ENCODE peak calls at places on chromosomes 2 and 18, in four cellular contexts. W is H9, U is psoas muscle, D is left ventricle myocardium inferior. E is an unnamed sample.

GRCh38 chr2:171160119-171160629 is 519 bp downstream of the TLK1 start:
- DNase-seq in W (peak; percentile 63), U (peak; percentile 82), D (peak; percentile 66), E (peak; percentile 81)

GRCh38 chr2:118046628-118047210 is 32.8 kb upstream of the CCDC93 start:
- DNase-seq in W (no peak), U (no peak), D (no peak), E (no peak)

GRCh38 chr2:23609254-23609653 is 224.3 kb downstream of the KLHL29 start:
- DNase-seq in W (no peak), U (no peak), D (no peak), E (no peak)

GRCh38 chr2:173374634-173375033 is 20.0 kb downstream of the CDCA7 start:
- DNase-seq in W (no peak), U (no peak), D (no peak), E (no peak)

GRCh38 chr2:177148477-177149154 is 64.0 kb upstream of the HNRNPA3 start:
- DNase-seq in W (peak; percentile 88), U (peak; percentile 72), D (peak; percentile 65), E (peak; percentile 90)

GRCh38 chr2:53500181-53500580 is 267.4 kb upstream of the CHAC2 start:
- DNase-seq in W (no peak), U (no peak), D (no peak), E (no peak)

GRCh38 chr2:48633143-48633542 is 15.5 kb downstream of the GTF2A1L start:
- DNase-seq in W (no peak), U (no peak), D (no peak), E (no peak)

GRCh38 chr2:96685592-96686459 is 43.3 kb downstream of the FER1L5 start:
- DNase-seq in W (peak; percentile 82), U (no peak), D (peak; percentile 30), E (no peak)

GRCh38 chr18:22550366-22550765 is 132.7 kb upstream of the CTAGE1 start:
- DNase-seq in W (no peak), U (no peak), D (no peak), E (no peak)

GRCh38 chr2:56448403-56448998 is 264.7 kb downstream of the CCDC85A start:
- DNase-seq in W (no peak), U (no peak), D (no peak), E (peak; percentile 16)

GRCh38 chr2:240449764-240450531 is 14.5 kb downstream of the GPC1 start:
- DNase-seq in W (no peak), U (peak; percentile 37), D (no peak), E (peak; percentile 50)

GRCh38 chr2:7900593-7900992 is 781.3 kb upstream of the ID2 start:
- DNase-seq in W (no peak), U (no peak), D (no peak), E (no peak)

GRCh38 chr2:25177369-25177641 is 8.9 kb upstream of the POMC start:
- DNase-seq in W (no peak), U (no peak), D (no peak), E (no peak)

GRCh38 chr18:38047820-38048219 is 482.2 kb upstream of the CELF4 start:
- DNase-seq in W (no peak), U (no peak), D (no peak), E (no peak)
- TF ChIP-seq CTCF in W (peak; percentile 62), U (no peak), D (no peak), E (no peak)

DNA sequence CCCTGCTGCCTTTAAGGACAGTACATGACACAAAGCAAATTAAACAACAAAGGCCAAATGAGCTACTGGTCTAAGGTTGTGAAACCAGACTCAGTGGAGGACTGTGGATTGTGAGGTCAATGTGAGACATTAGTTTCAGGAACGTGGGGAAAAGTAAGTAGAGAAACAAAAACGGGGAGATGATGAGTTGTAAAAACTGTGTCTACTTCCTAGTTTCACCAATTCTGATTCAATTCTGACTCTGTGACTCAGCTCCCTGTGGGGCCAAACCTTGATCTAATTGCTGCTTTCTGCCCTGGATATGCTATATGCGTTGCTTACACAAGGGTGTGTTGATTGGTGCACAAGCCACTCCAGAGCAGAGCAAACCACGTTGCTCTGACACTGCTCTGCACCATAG is 1640.0 kb upstream of the CELF4 start:
- DNase-seq in W (no peak), U (no peak), D (no peak), E (no peak)
- TF ChIP-seq CTCF in W (no peak), U (no peak), D (no peak), E (no peak)

GRCh38 chr2:3443685-3444084 is 64.2 kb downstream of the TRAPPC12 start:
- DNase-seq in W (peak; percentile 77), U (no peak), D (no peak), E (no peak)
- TF ChIP-seq CTCF in W (peak; percentile 62), U (no peak), D (no peak), E (no peak)

GRCh38 chr2:205564761-205565160 is 117.5 kb upstream of the NRP2 start:
- DNase-seq in W (no peak), U (no peak), D (no peak), E (no peak)
- TF ChIP-seq CTCF in W (peak; percentile 35), U (no peak), D (no peak), E (no peak)

GRCh38 chr2:120653871-120654270 is 81.8 kb upstream of the GLI2 start:
- DNase-seq in W (peak; percentile 18), U (no peak), D (no peak), E (no peak)
- TF ChIP-seq CTCF in W (no peak), U (no peak), D (no peak), E (no peak)

E was measured in nephron progenitor cell.